ENCODE peak calls at places on chromosomes 5 and 9, in seven cellular contexts. L, O, W, V, Q, N and J are unnamed samples.

GRCh38 chr9:115004535-115004934 is 74.1 kb upstream of the TNFSF8 start:
- DNase-seq in V (no peak), O (no peak), W (no peak), L (no peak), N (no peak), Q (no peak), J (no peak)

GRCh38 chr5:65102826-65103673 is 334.3 kb downstream of the CWC27 start:
- DNase-seq in O (peak; percentile 41), Q (peak; percentile 80), N (peak; percentile 54), W (no peak), V (peak; percentile 79), L (peak; percentile 71), J (peak; percentile 80)

GRCh38 chr5:77546-77945 is 14.4 kb upstream of the PLEKHG4B start:
- DNase-seq in Q (no peak), O (no peak), N (no peak), L (no peak), W (no peak), V (peak; percentile 12), J (no peak)

GRCh38 chr9:17134843-17135577 is at the start of gene CNTLN:
- DNase-seq in V (peak; percentile 80), Q (no peak), O (peak; percentile 88), L (peak; percentile 97), N (peak; percentile 94), W (peak; percentile 83), J (peak; percentile 89)

GRCh38 chr5:138829341-138829740 is 45.8 kb downstream of the LRRTM2 start:
- DNase-seq in N (no peak), V (no peak), O (no peak), L (no peak), W (no peak), Q (no peak), J (no peak)

GRCh38 chr5:148998174-148998797 is 64.6 kb downstream of the SH3TC2 start:
- DNase-seq in O (peak; percentile 99), N (no peak), L (no peak), W (no peak), Q (no peak), V (peak; percentile 34), J (peak; percentile 34)

GRCh38 chr5:154242442-154242841 is 51.9 kb downstream of the GALNT10 start:
- DNase-seq in W (no peak), Q (no peak), L (no peak), V (no peak), N (no peak), O (no peak), J (no peak)

GRCh38 chr9:73038613-73039012 is 85.8 kb upstream of the ALDH1A1 start:
- DNase-seq in Q (no peak), W (no peak), N (peak; percentile 57), O (no peak), L (peak; percentile 56), V (no peak), J (no peak)

GRCh38 chr5:40221796-40222195 is 457.9 kb upstream of the PTGER4 start:
- DNase-seq in Q (no peak), L (no peak), V (no peak), N (no peak), W (no peak), O (peak; percentile 93), J (no peak)

GRCh38 chr9:99369327-99369722 is 147.2 kb downstream of the SEC61B start:
- DNase-seq in Q (no peak), W (no peak), V (no peak), O (no peak), L (no peak), N (no peak), J (no peak)

GRCh38 chr9:16867571-16868311 is 2.7 kb downstream of the BNC2 start:
- DNase-seq in N (peak; percentile 37), V (no peak), L (no peak), Q (no peak), W (no peak), O (peak; percentile 78), J (no peak)

GRCh38 chr5:56759521-56759920 is 55.8 kb upstream of the MAP3K1 start:
- DNase-seq in L (no peak), Q (no peak), N (no peak), O (peak; percentile 14), W (no peak), V (no peak), J (no peak)

GRCh38 chr5:55533806-55534435 is 843 bp downstream of the PLPP1 start:
- DNase-seq in L (no peak), Q (no peak), O (peak; percentile 21), W (no peak), V (peak; percentile 56), N (peak; percentile 42), J (peak; percentile 75)

GRCh38 chr5:127351418-127351817 is 60.8 kb downstream of the MEGF10 start:
- DNase-seq in O (no peak), L (no peak), V (no peak), Q (no peak), N (no peak), W (no peak), J (no peak)

GRCh38 chr5:78640622-78641021 is 8.0 kb downstream of the LHFPL2 start:
- DNase-seq in N (no peak), W (no peak), O (peak; percentile 29), V (no peak), Q (no peak), L (no peak), J (no peak)

GRCh38 chr5:63401434-63402046 is 560.7 kb downstream of the HTR1A start:
- DNase-seq in L (peak; percentile 52), O (peak; percentile 75), N (peak; percentile 41), Q (no peak), W (no peak), V (peak; percentile 5), J (peak; percentile 26)

GRCh38 chr9:589723-590122 is 251.8 kb upstream of the DMRT1 start:
- DNase-seq in N (no peak), O (no peak), L (no peak), Q (no peak), W (no peak), V (no peak), J (no peak)

GRCh38 chr5:96427823-96428222 is 5.2 kb downstream of the PCSK1 start:
- DNase-seq in O (no peak), N (no peak), V (no peak), L (no peak), Q (no peak), W (no peak), J (no peak)

GRCh38 chr5:142057697-142058056 is 44.9 kb upstream of the GNPDA1 start:
- DNase-seq in O (peak; percentile 77), L (no peak), V (no peak), N (no peak), Q (no peak), W (no peak), J (no peak)

GRCh38 chr5:71778678-71779276 is 59.7 kb downstream of the CARTPT start:
- DNase-seq in O (peak; percentile 67), W (no peak), L (no peak), Q (no peak), N (no peak), V (no peak), J (no peak)

GRCh38 chr9:22722492-22722891 is 275.9 kb downstream of the DMRTA1 start:
- DNase-seq in Q (no peak), O (peak; percentile 61), W (no peak), N (no peak), V (no peak), L (no peak), J (no peak)

GRCh38 chr9:79224672-79225433 is 346.9 kb upstream of the TLE4 start:
- DNase-seq in L (no peak), W (peak; percentile 85), Q (no peak), V (no peak), N (no peak), O (peak; percentile 82), J (no peak)

GRCh38 chr5:75721573-75721972 is 4.3 kb upstream of the POC5 start:
- DNase-seq in Q (no peak), L (no peak), W (no peak), O (no peak), N (no peak), V (no peak), J (no peak)
- TF ChIP-seq CTCF in Q (no peak), L (no peak), W (no peak), O (no peak), N (no peak), V (no peak), J (no peak)

GRCh38 chr5:136016945-136017530 is 11.8 kb upstream of the TGFBI start:
- DNase-seq in L (no peak), Q (no peak), N (no peak), V (no peak), O (peak; percentile 96), W (no peak), J (no peak)

GRCh38 chr5:136020383-136021015 is 8.3 kb upstream of the TGFBI start:
- DNase-seq in V (no peak), L (no peak), N (no peak), O (peak; percentile 96), Q (no peak), W (peak; percentile 96), J (no peak)

GRCh38 chr5:136020001-136020382 is 8.8 kb upstream of the TGFBI start:
- DNase-seq in L (no peak), W (no peak), V (no peak), N (no peak), Q (no peak), O (no peak), J (no peak)

GRCh38 chr5:136021016-136021405 is 7.8 kb upstream of the TGFBI start:
- DNase-seq in Q (no peak), W (no peak), N (no peak), V (no peak), O (no peak), L (no peak), J (no peak)

DNA sequence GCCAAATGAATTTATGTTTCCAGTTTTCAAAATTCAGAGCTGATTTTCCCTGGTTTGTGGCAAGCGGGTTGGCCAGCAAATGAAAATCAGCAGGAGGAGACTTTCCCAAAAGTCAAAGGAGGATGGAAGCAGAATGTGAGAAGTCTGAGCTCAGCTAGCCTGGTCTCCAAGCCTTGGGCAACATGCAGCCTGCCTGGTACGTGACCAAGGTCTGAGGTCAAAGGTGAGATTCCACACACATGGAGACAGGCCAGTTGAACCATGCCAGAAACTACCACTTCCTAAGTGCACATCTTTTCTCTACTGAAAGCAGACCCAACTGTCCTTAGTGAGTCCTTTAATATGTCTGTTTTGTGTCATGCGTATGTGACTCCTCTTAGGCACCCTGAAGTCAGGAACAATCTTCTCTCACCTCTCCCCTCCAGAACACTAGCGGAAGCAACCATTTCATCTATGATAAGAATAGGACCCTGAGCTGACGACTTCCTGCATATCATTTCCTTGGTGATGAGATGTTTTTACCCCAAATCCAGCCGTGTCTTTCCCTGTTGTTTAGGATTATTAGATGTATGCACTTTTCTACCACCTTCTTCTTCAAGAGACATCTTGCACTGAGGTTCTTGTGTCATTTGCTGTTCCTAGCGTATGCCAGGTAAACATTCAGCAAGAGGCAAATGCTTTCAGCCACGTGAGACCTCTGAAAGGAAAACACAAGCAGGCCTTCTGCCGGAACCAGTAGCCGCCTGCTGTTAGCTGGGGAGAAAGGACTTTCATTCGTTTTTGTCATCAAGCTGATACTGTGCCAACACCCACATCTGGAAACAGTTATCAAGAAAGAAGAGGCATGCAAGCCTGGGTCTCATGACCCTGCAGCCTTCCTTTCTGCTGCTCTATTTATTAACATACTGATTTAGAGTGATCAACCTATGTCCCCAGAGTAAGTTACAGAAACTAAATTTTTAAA is 9.7 kb upstream of the TGFBI start:
- DNase-seq in O (no peak), W (peak; percentile 97), V (no peak), L (no peak), Q (no peak), N (peak; percentile 78), J (no peak)
- TF ChIP-seq CTCF in O (no peak), W (peak; percentile 58), V (no peak), L (peak; percentile 14), Q (no peak), N (peak; percentile 25), J (no peak)

GRCh38 chr5:180021900-180022299 is 49.7 kb downstream of the RNF130 start:
- DNase-seq in V (no peak), W (no peak), Q (no peak), O (no peak), L (no peak), N (no peak), J (no peak)
- TF ChIP-seq CTCF in V (no peak), W (no peak), Q (no peak), O (no peak), L (no peak), N (no peak), J (no peak)

GRCh38 chr5:43753069-43753468 is 150.1 kb downstream of the NNT start:
- DNase-seq in W (no peak), O (no peak), V (no peak), Q (no peak), N (no peak), L (no peak), J (no peak)
- TF ChIP-seq CTCF in W (no peak), O (no peak), V (no peak), Q (no peak), N (no peak), L (no peak), J (no peak)